ENCODE peak calls at places on chromosomes 13 and 19, in seven cellular contexts. N, A, K, F, R, H and S are unnamed samples.

GRCh38 chr13:112510002-112510780 is 77.8 kb downstream of the TUBGCP3 start:
- DNase-seq in N (peak; percentile 63), H (no peak), A (peak; percentile 31), R (no peak), K (no peak), F (peak; percentile 18), S (peak; percentile 45)

GRCh38 chr13:49058761-49059160 is 83.0 kb downstream of the FNDC3A start:
- DNase-seq in A (no peak), R (no peak), F (no peak), K (no peak), N (no peak), H (no peak), S (no peak)

GRCh38 chr19:21430674-21431073 is 33.7 kb downstream of the ZNF493 start:
- DNase-seq in H (no peak), R (no peak), F (no peak), K (no peak), A (no peak), N (no peak), S (no peak)

GRCh38 chr19:49157445-49158224 is at the start of gene TRPM4:
- DNase-seq in K (peak; percentile 58), A (peak; percentile 75), R (peak; percentile 72), F (peak; percentile 57), N (peak; percentile 67), H (peak; percentile 47), S (peak; percentile 85)

GRCh38 chr19:37914908-37915307 is 7.9 kb downstream of the SIPA1L3 start:
- DNase-seq in F (no peak), A (no peak), H (no peak), N (no peak), R (no peak), K (no peak), S (no peak)

GRCh38 chr13:24127116-24127631 is 33.3 kb upstream of the SPATA13 start:
- DNase-seq in A (no peak), F (no peak), N (no peak), K (peak; percentile 46), H (no peak), R (no peak), S (no peak)

GRCh38 chr13:109156181-109156935 is 526.9 kb downstream of the MYO16 start:
- DNase-seq in K (no peak), F (no peak), H (no peak), A (peak; percentile 91), R (peak; percentile 56), N (peak; percentile 3), S (no peak)

GRCh38 chr13:65914707-65915106 is 1315.4 kb downstream of the PCDH9 start:
- DNase-seq in A (peak; percentile 71), R (no peak), K (no peak), H (no peak), F (no peak), N (no peak), S (no peak)

GRCh38 chr19:42683917-42684513 is 56.3 kb downstream of the PSG3 start:
- DNase-seq in H (no peak), R (peak; percentile 24), N (peak; percentile 30), A (no peak), F (no peak), K (no peak), S (no peak)

GRCh38 chr19:48121909-48122371 is 11.3 kb upstream of the PLA2G4C start:
- DNase-seq in N (peak; percentile 75), F (no peak), H (no peak), A (peak; percentile 34), K (no peak), R (no peak), S (no peak)

GRCh38 chr19:7575426-7576040 is 20.1 kb upstream of the CAMSAP3 start:
- DNase-seq in N (no peak), R (no peak), A (peak; percentile 24), F (no peak), H (no peak), K (no peak), S (no peak)

GRCh38 chr19:18130523-18131242 is 22.3 kb upstream of the PIK3R2 start:
- DNase-seq in R (no peak), N (no peak), H (no peak), A (no peak), K (no peak), F (no peak), S (no peak)

GRCh38 chr19:31499826-31500539 is 150.7 kb upstream of the TSHZ3 start:
- DNase-seq in N (no peak), R (no peak), F (no peak), H (no peak), K (no peak), A (no peak), S (no peak)

GRCh38 chr13:61142506-61142905 is 273.1 kb downstream of the PCDH20 start:
- DNase-seq in H (no peak), K (no peak), A (no peak), F (no peak), N (no peak), R (no peak), S (peak; percentile 61)

GRCh38 chr13:90205081-90205480 is 1142.4 kb upstream of the MIR17HG start:
- DNase-seq in A (no peak), R (no peak), K (no peak), N (no peak), F (no peak), H (no peak), S (no peak)

GRCh38 chr13:106101201-106101600 is 434.3 kb downstream of the EFNB2 start:
- DNase-seq in K (no peak), H (no peak), A (no peak), R (no peak), N (no peak), F (no peak), S (no peak)

GRCh38 chr13:46575843-46576242 is 22.9 kb downstream of the LRCH1 start:
- DNase-seq in H (no peak), F (no peak), A (peak; percentile 78), R (no peak), N (no peak), K (no peak), S (no peak)

GRCh38 chr19:40229484-40229883 is 3.0 kb upstream of the CCNP start:
- DNase-seq in N (no peak), K (peak; percentile 47), H (no peak), R (no peak), A (no peak), F (no peak), S (no peak)

GRCh38 chr19:51687791-51688664 is 5.1 kb upstream of the SPACA6 start:
- DNase-seq in A (peak; percentile 87), R (peak; percentile 24), F (peak; percentile 50), K (no peak), H (peak; percentile 46), N (no peak), S (peak; percentile 53)

GRCh38 chr19:48858984-48859710 is 9.3 kb downstream of the PLEKHA4 start:
- DNase-seq in R (no peak), K (peak; percentile 84), A (no peak), N (no peak), H (no peak), F (no peak), S (no peak)

GRCh38 chr19:49999371-50000010 is 25.7 kb downstream of the VRK3 start:
- DNase-seq in N (no peak), A (no peak), F (peak; percentile 12), K (no peak), R (no peak), H (no peak), S (peak; percentile 77)